ENCODE peak calls at places on chromosome 10, in seven cellular contexts. One of them, this sample, is unnamed.

GRCh38 chr10:112394475-112394875 is 20.6 kb downstream of the ACSL5 start:
- DNase-seq in body of pancreas: no peak
- DNase-seq in GM20000: no peak
- DNase-seq in heart right ventricle: no peak
- DNase-seq in BJ: no peak
- DNase-seq in astrocyte of the spinal cord: no peak
- DNase-seq in cardiac muscle cell: no peak
- DNase-seq in this sample: no peak

GRCh38 chr10:115829501-115830215 is 443.3 kb downstream of the GFRA1 start:
- DNase-seq in body of pancreas: no peak
- DNase-seq in GM20000: no peak
- DNase-seq in heart right ventricle: no peak
- DNase-seq in BJ: no peak
- DNase-seq in astrocyte of the spinal cord: peak
- DNase-seq in cardiac muscle cell: peak
- DNase-seq in this sample: no peak

GRCh38 chr10:82358486-82359097 is 483.6 kb downstream of the NRG3 start:
- DNase-seq in body of pancreas: no peak
- DNase-seq in GM20000: no peak
- DNase-seq in heart right ventricle: peak
- DNase-seq in BJ: no peak
- DNase-seq in astrocyte of the spinal cord: no peak
- DNase-seq in cardiac muscle cell: peak
- DNase-seq in this sample: no peak

GRCh38 chr10:2938869-2939268 is 128.5 kb upstream of the PFKP start:
- DNase-seq in body of pancreas: no peak
- DNase-seq in GM20000: no peak
- DNase-seq in heart right ventricle: no peak
- DNase-seq in BJ: no peak
- DNase-seq in astrocyte of the spinal cord: peak
- DNase-seq in cardiac muscle cell: no peak
- DNase-seq in this sample: no peak

GRCh38 chr10:104028146-104028545 is 57.5 kb downstream of the COL17A1 start:
- DNase-seq in body of pancreas: no peak
- DNase-seq in GM20000: no peak
- DNase-seq in heart right ventricle: no peak
- DNase-seq in BJ: no peak
- DNase-seq in astrocyte of the spinal cord: no peak
- DNase-seq in cardiac muscle cell: peak
- DNase-seq in this sample: no peak

GRCh38 chr10:87500646-87501048 is 4.0 kb upstream of the MINPP1 start:
- DNase-seq in body of pancreas: no peak
- DNase-seq in GM20000: no peak
- DNase-seq in heart right ventricle: no peak
- DNase-seq in BJ: no peak
- DNase-seq in astrocyte of the spinal cord: no peak
- DNase-seq in cardiac muscle cell: no peak
- DNase-seq in this sample: no peak

GRCh38 chr10:132065491-132066105 is at the start of gene JAKMIP3:
- DNase-seq in body of pancreas: peak
- DNase-seq in GM20000: no peak
- DNase-seq in heart right ventricle: no peak
- DNase-seq in BJ: peak
- DNase-seq in astrocyte of the spinal cord: peak
- DNase-seq in cardiac muscle cell: peak
- DNase-seq in this sample: no peak

GRCh38 chr10:14409856-14410458 is 79.2 kb upstream of the FRMD4A start:
- DNase-seq in body of pancreas: no peak
- DNase-seq in GM20000: no peak
- DNase-seq in heart right ventricle: no peak
- DNase-seq in BJ: no peak
- DNase-seq in astrocyte of the spinal cord: no peak
- DNase-seq in cardiac muscle cell: no peak
- DNase-seq in this sample: no peak

GRCh38 chr10:110617455-110618162 is 26.5 kb upstream of the RBM20 start:
- DNase-seq in body of pancreas: no peak
- DNase-seq in GM20000: no peak
- DNase-seq in heart right ventricle: no peak
- DNase-seq in BJ: no peak
- DNase-seq in astrocyte of the spinal cord: no peak
- DNase-seq in cardiac muscle cell: no peak
- DNase-seq in this sample: no peak

GRCh38 chr10:16644146-16644545 is 122.5 kb upstream of the C1QL3 start:
- DNase-seq in body of pancreas: no peak
- DNase-seq in GM20000: no peak
- DNase-seq in heart right ventricle: no peak
- DNase-seq in BJ: no peak
- DNase-seq in astrocyte of the spinal cord: peak
- DNase-seq in cardiac muscle cell: no peak
- DNase-seq in this sample: no peak

GRCh38 chr10:118729641-118730258 is 25.0 kb downstream of the CACUL1 start:
- DNase-seq in body of pancreas: no peak
- DNase-seq in GM20000: peak
- DNase-seq in heart right ventricle: no peak
- DNase-seq in BJ: no peak
- DNase-seq in astrocyte of the spinal cord: no peak
- DNase-seq in cardiac muscle cell: no peak
- DNase-seq in this sample: no peak

DNA sequence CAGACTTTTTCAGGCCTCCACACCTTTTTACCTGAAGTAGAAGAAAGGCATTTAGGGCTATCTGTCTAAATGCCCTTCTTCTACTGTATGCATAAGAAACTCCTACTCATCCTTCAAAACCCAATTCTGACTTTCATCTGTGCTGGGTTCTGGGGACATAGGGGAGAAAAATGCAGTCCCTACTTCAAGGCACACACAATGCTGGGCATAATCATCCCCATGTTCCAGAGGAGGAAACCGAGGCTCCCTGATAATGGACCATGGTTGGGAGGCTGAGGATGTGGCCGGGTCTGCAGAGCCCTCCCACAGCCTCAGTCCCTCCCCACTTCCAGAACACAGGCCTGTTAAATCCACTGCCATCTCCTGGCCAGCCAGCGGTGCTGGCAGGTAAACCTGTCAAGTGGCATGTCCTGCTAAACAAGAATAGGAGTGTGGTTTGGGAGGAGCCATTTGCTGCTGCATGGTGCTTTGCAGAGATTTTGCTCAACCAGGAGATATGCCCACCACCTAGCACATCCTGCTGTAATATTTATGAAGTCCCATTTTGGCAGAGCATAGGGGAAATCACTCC is 32.0 kb downstream of the GRID1 start:
- DNase-seq in body of pancreas: no peak
- DNase-seq in GM20000: no peak
- DNase-seq in heart right ventricle: no peak
- DNase-seq in BJ: no peak
- DNase-seq in astrocyte of the spinal cord: no peak
- DNase-seq in cardiac muscle cell: peak
- DNase-seq in this sample: no peak
- TF ChIP-seq CTCF in body of pancreas: no peak
- TF ChIP-seq CTCF in GM20000: no peak
- TF ChIP-seq CTCF in heart right ventricle: no peak
- TF ChIP-seq CTCF in BJ: no peak
- TF ChIP-seq CTCF in astrocyte of the spinal cord: no peak
- TF ChIP-seq CTCF in cardiac muscle cell: no peak
- TF ChIP-seq CTCF in this sample: peak

DNA sequence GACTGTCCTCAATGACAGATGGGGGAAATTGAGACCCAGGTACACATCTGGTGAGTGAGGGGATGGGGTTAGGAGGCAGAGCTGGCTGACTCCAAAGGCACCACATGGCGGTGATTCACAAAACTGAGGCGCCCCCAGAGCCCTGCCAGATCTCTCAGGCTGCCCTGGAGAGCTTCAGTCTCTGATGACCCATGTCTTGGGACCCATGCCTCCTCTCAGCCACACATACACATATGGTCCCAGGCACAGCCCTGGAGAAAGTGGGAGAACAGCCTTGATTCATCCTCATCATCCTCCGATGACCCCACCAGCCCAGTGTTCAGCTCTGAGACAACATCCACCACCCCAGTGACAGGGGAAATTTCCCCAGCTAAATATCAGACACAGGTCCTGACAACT is 426.0 kb downstream of the RPS24 start:
- DNase-seq in body of pancreas: no peak
- DNase-seq in GM20000: no peak
- DNase-seq in heart right ventricle: no peak
- DNase-seq in BJ: no peak
- DNase-seq in astrocyte of the spinal cord: no peak
- DNase-seq in cardiac muscle cell: no peak
- DNase-seq in this sample: no peak
- TF ChIP-seq CTCF in body of pancreas: no peak
- TF ChIP-seq CTCF in GM20000: no peak
- TF ChIP-seq CTCF in heart right ventricle: no peak
- TF ChIP-seq CTCF in BJ: no peak
- TF ChIP-seq CTCF in astrocyte of the spinal cord: no peak
- TF ChIP-seq CTCF in cardiac muscle cell: no peak
- TF ChIP-seq CTCF in this sample: no peak

GRCh38 chr10:73998623-73999622 is 1.0 kb downstream of the VCL start:
- DNase-seq in body of pancreas: peak
- DNase-seq in GM20000: peak
- DNase-seq in heart right ventricle: peak
- DNase-seq in BJ: peak
- DNase-seq in astrocyte of the spinal cord: peak
- DNase-seq in cardiac muscle cell: peak
- DNase-seq in this sample: peak
- TF ChIP-seq CTCF in body of pancreas: peak
- TF ChIP-seq CTCF in GM20000: no peak
- TF ChIP-seq CTCF in heart right ventricle: peak
- TF ChIP-seq CTCF in BJ: peak
- TF ChIP-seq CTCF in astrocyte of the spinal cord: peak
- TF ChIP-seq CTCF in cardiac muscle cell: peak
- TF ChIP-seq CTCF in this sample: peak

GRCh38 chr10:122204691-122205489 is 66.2 kb upstream of the BTBD16 start:
- DNase-seq in body of pancreas: no peak
- DNase-seq in GM20000: no peak
- DNase-seq in heart right ventricle: no peak
- DNase-seq in BJ: no peak
- DNase-seq in astrocyte of the spinal cord: no peak
- DNase-seq in cardiac muscle cell: no peak
- DNase-seq in this sample: no peak
- TF ChIP-seq CTCF in body of pancreas: no peak
- TF ChIP-seq CTCF in GM20000: no peak
- TF ChIP-seq CTCF in heart right ventricle: no peak
- TF ChIP-seq CTCF in BJ: no peak
- TF ChIP-seq CTCF in astrocyte of the spinal cord: no peak
- TF ChIP-seq CTCF in cardiac muscle cell: no peak
- TF ChIP-seq CTCF in this sample: no peak

GRCh38 chr10:84114088-84114667 is 25.1 kb upstream of the GHITM start:
- DNase-seq in body of pancreas: no peak
- DNase-seq in GM20000: no peak
- DNase-seq in heart right ventricle: no peak
- DNase-seq in BJ: no peak
- DNase-seq in astrocyte of the spinal cord: no peak
- DNase-seq in cardiac muscle cell: peak
- DNase-seq in this sample: no peak
- TF ChIP-seq CTCF in body of pancreas: no peak
- TF ChIP-seq CTCF in GM20000: no peak
- TF ChIP-seq CTCF in heart right ventricle: peak
- TF ChIP-seq CTCF in BJ: peak
- TF ChIP-seq CTCF in astrocyte of the spinal cord: peak
- TF ChIP-seq CTCF in cardiac muscle cell: peak
- TF ChIP-seq CTCF in this sample: peak

DNA sequence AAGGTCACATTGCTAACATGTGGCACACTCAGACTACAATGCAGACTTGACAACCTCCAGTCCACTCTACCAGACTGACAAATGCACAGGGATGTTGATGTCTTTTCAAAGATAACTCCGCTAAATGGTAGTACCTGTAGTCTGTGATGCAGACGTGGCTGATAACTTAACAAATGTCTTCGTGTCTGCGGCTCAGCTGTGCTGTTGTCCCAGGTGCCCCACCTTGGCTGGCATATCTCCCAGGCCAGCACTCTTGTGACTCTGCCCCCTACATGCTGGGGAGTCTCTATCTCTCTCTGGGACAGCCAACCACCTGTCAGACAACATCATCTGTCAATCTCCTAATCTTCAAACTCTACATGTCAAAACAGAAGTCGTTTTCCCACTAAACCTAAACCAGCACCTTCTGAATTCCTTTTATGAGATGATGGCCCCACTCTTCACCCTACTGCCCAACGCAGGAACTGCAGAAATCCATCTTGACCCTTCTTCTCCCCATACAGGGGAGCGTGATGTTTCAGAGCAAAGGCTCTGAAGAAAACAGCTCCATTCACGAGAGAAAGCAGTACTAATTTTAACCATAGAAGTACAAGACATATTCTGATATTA is 156.4 kb downstream of the USP6NL start:
- DNase-seq in body of pancreas: no peak
- DNase-seq in GM20000: no peak
- DNase-seq in heart right ventricle: no peak
- DNase-seq in BJ: no peak
- DNase-seq in astrocyte of the spinal cord: no peak
- DNase-seq in cardiac muscle cell: no peak
- DNase-seq in this sample: no peak
- TF ChIP-seq CTCF in body of pancreas: no peak
- TF ChIP-seq CTCF in GM20000: no peak
- TF ChIP-seq CTCF in heart right ventricle: no peak
- TF ChIP-seq CTCF in BJ: peak
- TF ChIP-seq CTCF in astrocyte of the spinal cord: peak
- TF ChIP-seq CTCF in cardiac muscle cell: no peak
- TF ChIP-seq CTCF in this sample: peak

GRCh38 chr10:80448204-80448603 is 5.9 kb upstream of the TSPAN14 start:
- DNase-seq in body of pancreas: no peak
- DNase-seq in GM20000: no peak
- DNase-seq in heart right ventricle: no peak
- DNase-seq in BJ: no peak
- DNase-seq in astrocyte of the spinal cord: no peak
- DNase-seq in cardiac muscle cell: no peak
- DNase-seq in this sample: no peak
- TF ChIP-seq CTCF in body of pancreas: no peak
- TF ChIP-seq CTCF in GM20000: no peak
- TF ChIP-seq CTCF in heart right ventricle: no peak
- TF ChIP-seq CTCF in BJ: no peak
- TF ChIP-seq CTCF in astrocyte of the spinal cord: no peak
- TF ChIP-seq CTCF in cardiac muscle cell: no peak
- TF ChIP-seq CTCF in this sample: no peak

DNA sequence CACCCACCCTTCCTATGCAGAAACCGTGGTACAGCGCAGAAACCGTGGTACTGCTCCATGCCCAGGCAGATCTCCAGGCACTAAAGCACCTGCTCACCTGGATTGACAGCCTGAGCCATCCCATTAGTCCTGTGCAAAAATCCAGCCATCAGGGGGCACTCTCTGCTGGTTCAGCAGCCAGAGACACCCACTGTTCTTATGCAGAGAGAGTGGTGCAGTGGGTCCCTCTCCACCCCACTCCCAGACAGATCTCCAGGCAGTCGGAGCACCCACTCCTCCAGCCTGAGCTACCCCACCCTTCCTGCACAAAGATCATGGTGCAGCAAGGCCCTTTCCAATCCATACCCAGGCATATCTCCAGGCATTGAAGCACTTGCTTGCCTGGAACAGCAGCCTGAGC is 219.8 kb downstream of the CTNNA3 start:
- DNase-seq in body of pancreas: no peak
- DNase-seq in GM20000: no peak
- DNase-seq in heart right ventricle: no peak
- DNase-seq in BJ: no peak
- DNase-seq in astrocyte of the spinal cord: no peak
- DNase-seq in cardiac muscle cell: no peak
- DNase-seq in this sample: no peak
- TF ChIP-seq CTCF in body of pancreas: no peak
- TF ChIP-seq CTCF in GM20000: no peak
- TF ChIP-seq CTCF in heart right ventricle: no peak
- TF ChIP-seq CTCF in BJ: no peak
- TF ChIP-seq CTCF in astrocyte of the spinal cord: no peak
- TF ChIP-seq CTCF in cardiac muscle cell: no peak
- TF ChIP-seq CTCF in this sample: no peak

GRCh38 chr10:124989526-124989925 is 47.6 kb downstream of the ZRANB1 start:
- DNase-seq in body of pancreas: no peak
- DNase-seq in GM20000: no peak
- DNase-seq in heart right ventricle: no peak
- DNase-seq in BJ: peak
- DNase-seq in astrocyte of the spinal cord: no peak
- DNase-seq in cardiac muscle cell: no peak
- DNase-seq in this sample: peak
- TF ChIP-seq CTCF in body of pancreas: no peak
- TF ChIP-seq CTCF in GM20000: no peak
- TF ChIP-seq CTCF in heart right ventricle: no peak
- TF ChIP-seq CTCF in BJ: no peak
- TF ChIP-seq CTCF in astrocyte of the spinal cord: no peak
- TF ChIP-seq CTCF in cardiac muscle cell: no peak
- TF ChIP-seq CTCF in this sample: no peak